ENCODE peak calls at places on chromosomes 12 and 14, in six cellular contexts. Z is right cardiac atrium, J is neuronal stem cell, S is Peyer's patch, B is NT2/D1, A is upper lobe of right lung. R is an unnamed sample.

GRCh38 chr14:73227812-73228781 is 9.2 kb upstream of the PAPLN start:
- DNase-seq in Z (peak; percentile 75), J (no peak), S (no peak), B (no peak), A (no peak), R (no peak)

GRCh38 chr14:85054178-85054577 is 475.8 kb upstream of the FLRT2 start:
- DNase-seq in Z (no peak), J (no peak), S (no peak), B (no peak), A (no peak), R (no peak)

GRCh38 chr12:114925076-114925475 is 241.1 kb upstream of the TBX3 start:
- DNase-seq in Z (no peak), J (no peak), S (no peak), B (no peak), A (no peak), R (no peak)

GRCh38 chr12:63838411-63838810 is 6.1 kb upstream of the SRGAP1 start:
- DNase-seq in Z (no peak), J (no peak), S (no peak), B (no peak), A (no peak), R (no peak)

GRCh38 chr14:69948311-69948710 is 69.1 kb downstream of the SMOC1 start:
- DNase-seq in Z (no peak), J (no peak), S (no peak), B (no peak), A (no peak), R (no peak)

GRCh38 chr14:91873476-91874265 is 6.3 kb upstream of the TC2N start:
- DNase-seq in Z (no peak), J (no peak), S (peak; percentile 82), B (no peak), A (no peak), R (peak; percentile 73)

GRCh38 chr12:5430639-5431603 is 987 bp upstream of the NTF3 start:
- DNase-seq in Z (peak; percentile 51), J (no peak), S (no peak), B (no peak), A (no peak), R (no peak)

GRCh38 chr14:67562776-67563150 is 29.7 kb downstream of the PLEKHH1 start:
- DNase-seq in Z (no peak), J (no peak), S (no peak), B (no peak), A (no peak), R (no peak)

GRCh38 chr14:97524579-97525319 is 727.6 kb downstream of the VRK1 start:
- DNase-seq in Z (no peak), J (no peak), S (no peak), B (no peak), A (no peak), R (no peak)

GRCh38 chr12:33180921-33181320 is 258.7 kb downstream of the SYT10 start:
- DNase-seq in Z (no peak), J (no peak), S (no peak), B (no peak), A (no peak), R (no peak)

GRCh38 chr14:87690076-87690661 is 302.8 kb downstream of the GALC start:
- DNase-seq in Z (no peak), J (no peak), S (no peak), B (no peak), A (no peak), R (no peak)

GRCh38 chr14:78595797-78596196 is 425.6 kb downstream of the NRXN3 start:
- DNase-seq in Z (no peak), J (peak; percentile 5), S (no peak), B (peak; percentile 2), A (no peak), R (no peak)

GRCh38 chr12:6532051-6532926 is 2.0 kb upstream of the GAPDH start:
- DNase-seq in Z (no peak), J (peak; percentile 69), S (peak; percentile 66), B (peak; percentile 88), A (no peak), R (peak; percentile 78)

GRCh38 chr12:76199808-76200207 is 115.3 kb upstream of the NAP1L1 start:
- DNase-seq in Z (no peak), J (no peak), S (no peak), B (no peak), A (no peak), R (no peak)

GRCh38 chr14:101903111-101903561 is 61.2 kb upstream of the DYNC1H1 start:
- DNase-seq in Z (peak; percentile 85), J (no peak), S (no peak), B (no peak), A (no peak), R (no peak)

GRCh38 chr12:42744539-42745156 is 155.1 kb upstream of the PRICKLE1 start:
- DNase-seq in Z (no peak), J (no peak), S (no peak), B (no peak), A (no peak), R (no peak)

GRCh38 chr12:89117448-89118034 is 234.8 kb downstream of the DUSP6 start:
- DNase-seq in Z (no peak), J (no peak), S (no peak), B (no peak), A (no peak), R (no peak)

GRCh38 chr14:92352158-92352985 is 29.4 kb downstream of the SLC24A4 start:
- DNase-seq in Z (no peak), J (peak; percentile 47), S (no peak), B (peak; percentile 13), A (no peak), R (no peak)

GRCh38 chr12:110365743-110366473 is 37.6 kb downstream of the ANAPC7 start:
- DNase-seq in Z (no peak), J (no peak), S (no peak), B (no peak), A (no peak), R (no peak)

GRCh38 chr14:95741051-95741490 is 27.1 kb upstream of the TCL1A start:
- DNase-seq in Z (no peak), J (no peak), S (no peak), B (no peak), A (no peak), R (no peak)

GRCh38 chr12:38204831-38205230 is 111.7 kb upstream of the ALG10B start:
- DNase-seq in Z (no peak), J (no peak), S (no peak), B (no peak), A (no peak), R (no peak)

DNA sequence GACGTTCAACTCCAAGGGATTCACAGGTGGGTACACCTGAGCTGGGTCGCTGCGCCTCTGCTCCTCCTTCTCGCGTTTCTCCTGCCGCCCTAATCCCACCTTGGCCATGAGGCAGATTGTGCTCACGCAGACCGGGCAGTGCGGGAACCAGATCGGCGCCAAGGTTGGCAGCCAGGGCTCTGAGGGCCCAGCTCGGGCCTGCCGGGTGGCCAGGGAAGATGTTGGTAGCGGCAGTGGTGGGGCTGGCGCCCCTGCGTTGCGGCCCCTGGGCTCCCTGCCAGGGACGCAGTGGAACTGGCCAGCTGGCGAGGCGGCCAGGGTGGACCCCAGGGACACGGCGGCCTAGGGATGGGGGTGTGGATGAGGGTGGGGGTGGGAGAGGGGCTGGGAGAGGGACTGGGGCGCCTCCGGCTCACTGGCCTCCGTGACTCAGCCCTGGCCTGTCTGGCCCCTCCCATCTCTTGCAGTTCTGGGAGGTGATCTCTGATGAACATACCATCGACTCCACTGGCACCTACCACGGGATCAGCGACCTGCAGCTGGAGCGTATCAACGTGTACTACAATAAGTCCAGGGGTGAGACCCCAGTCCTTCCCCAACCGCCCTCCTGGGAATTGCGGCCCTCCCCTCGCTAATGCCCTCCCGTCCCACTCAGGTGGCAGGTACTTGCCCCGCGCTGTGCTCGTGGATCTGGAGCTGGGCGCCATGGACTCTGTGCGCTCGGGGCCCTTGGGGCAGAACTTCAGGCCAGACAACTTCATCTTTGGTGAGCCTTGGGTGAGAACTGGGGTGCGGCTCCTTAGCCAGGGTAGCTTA is 114.9 kb upstream of the ALG10B start:
- DNase-seq in Z (peak; percentile 23), J (no peak), S (no peak), B (no peak), A (no peak), R (no peak)
- H3K9me3 ChIP-seq in Z (no peaks in the 10 kb centered on the region), J (peaks cover 19% of the 10 kb centered on the region), S (no peaks in the 10 kb centered on the region), B (no peaks in the 10 kb centered on the region), A (no peaks in the 10 kb centered on the region), R (no peaks in the 10 kb centered on the region)

DNA sequence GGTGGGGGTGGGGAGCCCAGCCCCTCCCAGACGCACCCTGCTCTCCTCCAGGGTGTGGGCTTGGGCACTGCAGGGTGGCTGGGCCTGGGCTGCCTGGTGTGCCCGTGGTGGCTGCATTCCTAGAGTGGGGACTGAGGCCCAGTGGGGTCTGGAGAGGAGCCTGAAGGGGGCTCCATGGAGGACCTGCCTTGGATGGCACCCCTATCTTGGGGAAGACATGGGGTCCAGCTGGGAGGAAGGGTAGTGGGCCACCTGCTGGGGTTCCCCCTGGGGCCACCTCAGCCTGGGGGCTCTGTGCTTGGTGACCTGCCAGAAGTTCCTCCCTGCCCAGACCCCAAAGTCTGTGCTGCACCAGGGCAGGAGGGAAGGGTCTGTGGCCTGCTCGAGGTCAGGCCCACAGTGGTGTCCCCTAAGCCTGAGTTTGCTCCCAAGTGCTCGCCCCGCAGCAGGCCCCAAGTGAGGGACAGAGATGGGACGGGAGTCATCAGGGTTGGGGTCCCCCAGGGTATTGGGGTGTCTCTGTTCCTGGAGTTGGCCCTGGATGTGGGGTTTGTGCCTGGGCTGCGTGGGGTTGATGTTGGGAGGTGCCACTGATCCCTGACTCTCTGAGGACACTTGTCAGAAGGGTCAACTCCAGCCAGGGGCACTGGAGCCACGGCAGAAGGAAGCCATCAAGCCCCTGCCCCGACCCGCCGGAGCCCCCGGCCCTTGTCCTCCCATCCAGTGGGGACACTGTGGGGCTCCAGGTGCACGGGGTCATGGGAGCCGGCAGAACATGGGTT is 382.9 kb downstream of the TMEM121 start:
- DNase-seq in Z (peak; percentile 21), J (no peak), S (no peak), B (no peak), A (no peak), R (no peak)
- H3K9me3 ChIP-seq in Z (no peaks in the 10 kb centered on the region), J (peaks cover 45% of the 10 kb centered on the region), S (no peaks in the 10 kb centered on the region), B (no peaks in the 10 kb centered on the region), A (no peaks in the 10 kb centered on the region), R (no peaks in the 10 kb centered on the region)

GRCh38 chr14:29789475-29789874 is 138.2 kb downstream of the PRKD1 start:
- DNase-seq in Z (no peak), J (no peak), S (no peak), B (no peak), A (no peak), R (no peak)
- H3K9me3 ChIP-seq in Z (no peaks in the 10 kb centered on the region), J (no peaks in the 10 kb centered on the region), S (no peaks in the 10 kb centered on the region), B (no peaks in the 10 kb centered on the region), A (no peaks in the 10 kb centered on the region), R (no peaks in the 10 kb centered on the region)

GRCh38 chr14:104226421-104227385 is 88.3 kb downstream of the KIF26A start:
- DNase-seq in Z (peak; percentile 25), J (no peak), S (no peak), B (no peak), A (peak; percentile 35), R (no peak)
- H3K9me3 ChIP-seq in Z (no peaks in the 10 kb centered on the region), J (no peaks in the 10 kb centered on the region), S (no peaks in the 10 kb centered on the region), B (peaks cover 9% of the 10 kb centered on the region), A (no peaks in the 10 kb centered on the region), R (no peaks in the 10 kb centered on the region)

GRCh38 chr12:34395056-34396005 is 373.0 kb downstream of the ALG10 start:
- DNase-seq in Z (peak; percentile 24), J (no peak), S (peak; percentile 8), B (no peak), A (peak; percentile 32), R (no peak)
- H3K9me3 ChIP-seq in Z (no peaks in the 10 kb centered on the region), J (peaks cover 94% of the 10 kb centered on the region), S (no peaks in the 10 kb centered on the region), B (no peaks in the 10 kb centered on the region), A (peaks cover 8% of the 10 kb centered on the region), R (peaks cover 23% of the 10 kb centered on the region)

R was measured in CD4-positive, alpha-beta T cell.